ENCODE peak calls at places on chromosomes 4 and X, in ten cellular contexts. M, Z, F, B, Y, A, O, S, U and I are unnamed samples.

GRCh38 chr4:185865901-185866328 is 53.9 kb upstream of the SORBS2 start:
- DNase-seq in U (no peak), S (no peak), A (no peak), O (peak; percentile 90), Z (no peak), Y (no peak), F (peak; percentile 27), B (no peak), M (peak; percentile 52), I (no peak)

GRCh38 chrX:25034889-25035288 is 19.1 kb upstream of the ARX start:
- DNase-seq in O (no peak), A (no peak), M (no peak), F (no peak), S (no peak), B (no peak), U (no peak), Z (no peak), Y (no peak), I (no peak)

GRCh38 chr4:66736593-66736992 is 808.7 kb downstream of the CENPC start:
- DNase-seq in S (no peak), B (no peak), U (no peak), Z (no peak), O (no peak), M (peak; percentile 3), A (no peak), F (no peak), Y (no peak), I (no peak)

GRCh38 chr4:13262816-13263215 is 221.3 kb downstream of the RAB28 start:
- DNase-seq in U (no peak), S (no peak), Y (no peak), B (no peak), O (no peak), F (no peak), Z (no peak), A (no peak), M (no peak), I (no peak)

GRCh38 chr4:75908555-75908954 is 6.3 kb upstream of the PPEF2 start:
- DNase-seq in U (no peak), Z (no peak), B (no peak), F (no peak), S (no peak), Y (no peak), M (no peak), O (no peak), A (no peak), I (peak; percentile 72)

GRCh38 chr4:143782521-143782920 is 82.0 kb upstream of the FREM3 start:
- DNase-seq in Y (no peak), A (no peak), B (no peak), S (no peak), U (no peak), M (no peak), O (no peak), F (no peak), Z (no peak), I (no peak)

GRCh38 chr4:80407246-80407645 is 71.7 kb downstream of the CFAP299 start:
- DNase-seq in O (no peak), A (no peak), S (no peak), F (no peak), B (no peak), Z (peak; percentile 75), U (peak; percentile 17), Y (no peak), M (no peak), I (no peak)

GRCh38 chr4:99091174-99091573 is 2.6 kb upstream of the ADH5 start:
- DNase-seq in A (no peak), M (no peak), U (no peak), B (no peak), S (no peak), Z (no peak), F (no peak), O (no peak), Y (no peak), I (no peak)

GRCh38 chr4:25403699-25404098 is 26.6 kb downstream of the ANAPC4 start:
- DNase-seq in O (no peak), F (no peak), Z (no peak), U (no peak), Y (no peak), A (no peak), B (no peak), S (no peak), M (no peak), I (no peak)

GRCh38 chrX:46979340-46979739 is 67.1 kb downstream of the JADE3 start:
- DNase-seq in U (no peak), F (no peak), B (no peak), Y (no peak), M (no peak), O (no peak), Z (peak; percentile 9), S (no peak), A (no peak), I (no peak)

GRCh38 chrX:4091046-4091760 is 377.8 kb upstream of the PRKX start:
- DNase-seq in Y (no peak), S (no peak), O (no peak), F (no peak), A (no peak), B (no peak), Z (no peak), M (no peak), U (no peak), I (no peak)

GRCh38 chr4:39259571-39260330 is 77.4 kb downstream of the WDR19 start:
- DNase-seq in Z (peak; percentile 15), Y (no peak), U (no peak), F (no peak), B (no peak), A (no peak), M (no peak), S (no peak), O (no peak), I (no peak)

GRCh38 chr4:7853271-7853670 is 86.4 kb downstream of the AFAP1 start:
- DNase-seq in M (no peak), Y (no peak), B (no peak), S (no peak), Z (no peak), A (no peak), U (no peak), O (no peak), F (no peak), I (no peak)

GRCh38 chr4:42302348-42302747 is 94.9 kb upstream of the SHISA3 start:
- DNase-seq in A (no peak), B (peak; percentile 58), S (no peak), Y (peak; percentile 2), Z (peak; percentile 32), M (peak; percentile 27), F (peak; percentile 30), U (no peak), O (no peak), I (peak; percentile 70)

GRCh38 chr4:172850838-172851237 is 317.8 kb upstream of the GALNT7 start:
- DNase-seq in F (no peak), M (peak; percentile 5), A (no peak), Z (peak; percentile 12), B (no peak), S (no peak), O (no peak), U (no peak), Y (no peak), I (peak; percentile 33)

GRCh38 chrX:97045470-97045869 is 161.8 kb downstream of the RPA4 start:
- DNase-seq in M (no peak), Y (no peak), A (no peak), O (no peak), U (no peak), B (no peak), Z (no peak), F (no peak), S (no peak), I (no peak)

GRCh38 chr4:147674496-147674895 is 9.5 kb downstream of the PRMT9 start:
- DNase-seq in M (no peak), Y (no peak), Z (no peak), B (no peak), U (no peak), S (no peak), F (no peak), A (no peak), O (no peak), I (no peak)

GRCh38 chr4:4327652-4328121 is 37.6 kb downstream of the ZBTB49 start:
- DNase-seq in O (no peak), Y (no peak), S (no peak), B (peak; percentile 72), A (no peak), M (no peak), U (no peak), Z (peak; percentile 52), F (no peak), I (peak; percentile 33)

GRCh38 chrX:85114776-85115175 is 111.1 kb downstream of the APOOL start:
- DNase-seq in Z (no peak), B (no peak), Y (no peak), U (no peak), O (no peak), M (no peak), F (no peak), S (no peak), A (no peak), I (no peak)

GRCh38 chrX:143633530-143634372 is 2.1 kb downstream of the SLITRK4 start:
- DNase-seq in Z (no peak), O (no peak), U (no peak), S (no peak), B (peak; percentile 12), M (no peak), F (no peak), Y (no peak), A (no peak), I (no peak)

GRCh38 chrX:35728481-35728880 is 69.7 kb upstream of the MAGEB16 start:
- DNase-seq in O (no peak), S (no peak), A (no peak), F (no peak), U (no peak), M (no peak), Z (no peak), B (no peak), Y (no peak), I (no peak)

GRCh38 chr4:185710487-185710995 is 101.5 kb downstream of the SORBS2 start:
- DNase-seq in U (no peak), S (no peak), M (no peak), B (no peak), A (no peak), F (no peak), Z (no peak), Y (no peak), O (no peak), I (no peak)

GRCh38 chrX:39903937-39904336 is 193.8 kb downstream of the BCOR start:
- DNase-seq in A (no peak), M (no peak), Y (no peak), F (no peak), S (no peak), U (no peak), B (no peak), O (no peak), Z (peak; percentile 34), I (no peak)

GRCh38 chr4:103075894-103076776 is at the start of gene SLC9B2:
- DNase-seq in B (peak; percentile 59), Z (peak; percentile 84), F (peak; percentile 52), M (peak; percentile 21), O (no peak), S (peak; percentile 37), Y (peak; percentile 53), U (peak; percentile 26), A (peak; percentile 84), I (peak; percentile 74)

GRCh38 chrX:135345328-135345645 is 36.0 kb downstream of the ETDC start:
- DNase-seq in O (no peak), M (peak; percentile 10), Y (no peak), U (peak; percentile 29), A (no peak), B (no peak), Z (peak; percentile 29), F (peak; percentile 50), S (no peak), I (no peak)

GRCh38 chr4:156888762-156889161 is 82.8 kb downstream of the PDGFC start:
- DNase-seq in O (no peak), S (no peak), B (no peak), U (no peak), M (no peak), Y (no peak), Z (no peak), F (no peak), A (no peak), I (no peak)

GRCh38 chr4:118360101-118360500 is 7.3 kb upstream of the PRSS12 start:
- DNase-seq in B (no peak), A (no peak), M (no peak), Y (no peak), O (no peak), Z (no peak), S (no peak), U (no peak), F (no peak), I (no peak)

GRCh38 chr4:122099896-122100295 is 52.2 kb upstream of the BLTP1 start:
- DNase-seq in F (no peak), O (no peak), M (no peak), B (no peak), Y (no peak), A (no peak), Z (peak; percentile 30), U (no peak), S (no peak), I (no peak)